ENCODE peak calls at places on chromosomes 12 and 14, in eight cellular contexts. W, N, C, S, R, Q, A and E are unnamed samples.

GRCh38 chr12:66964629-66965028 is 285.8 kb upstream of the GRIP1 start:
- DNase-seq in W (no peak), N (no peak), C (peak), S (no peak), R (peak), Q (no peak), A (no peak), E (no peak)

GRCh38 chr12:18782827-18783226 is 44.9 kb downstream of the CAPZA3 start:
- DNase-seq in W (no peak), N (no peak), C (no peak), S (no peak), R (no peak), Q (no peak), A (no peak), E (no peak)

GRCh38 chr14:46197856-46198255 is 453.7 kb downstream of the RPL10L start:
- DNase-seq in W (no peak), N (peak), C (no peak), S (no peak), R (no peak), Q (no peak), A (no peak), E (no peak)

GRCh38 chr12:66132408-66132807 is 1.9 kb upstream of the LLPH start:
- DNase-seq in W (peak), N (no peak), C (no peak), S (no peak), R (no peak), Q (no peak), A (no peak), E (no peak)

GRCh38 chr12:14638066-14638465 is 58.3 kb downstream of the GUCY2C start:
- DNase-seq in W (no peak), N (no peak), C (no peak), S (no peak), R (no peak), Q (no peak), A (no peak), E (no peak)

GRCh38 chr12:32201996-32202395 is 95.3 kb downstream of the BICD1 start:
- DNase-seq in W (no peak), N (no peak), C (no peak), S (no peak), R (no peak), Q (no peak), A (no peak), E (no peak)

GRCh38 chr12:48263617-48264016 is 60.5 kb upstream of the OR10AD1 start:
- DNase-seq in W (no peak), N (no peak), C (no peak), S (no peak), R (no peak), Q (no peak), A (no peak), E (no peak)

GRCh38 chr12:56999456-56999855 is 6.9 kb downstream of the ZBTB39 start:
- DNase-seq in W (no peak), N (no peak), C (no peak), S (no peak), R (no peak), Q (no peak), A (no peak), E (no peak)

GRCh38 chr12:13211191-13211858 is 14.8 kb downstream of the EMP1 start:
- DNase-seq in W (no peak), N (no peak), C (no peak), S (no peak), R (no peak), Q (no peak), A (no peak), E (no peak)

GRCh38 chr12:75721231-75721641 is 209.8 kb upstream of the KRR1 start:
- DNase-seq in W (no peak), N (no peak), C (no peak), S (no peak), R (no peak), Q (no peak), A (no peak), E (no peak)

GRCh38 chr12:30533518-30533917 is 162.2 kb downstream of the IPO8 start:
- DNase-seq in W (no peak), N (no peak), C (no peak), S (no peak), R (no peak), Q (no peak), A (no peak), E (no peak)

GRCh38 chr14:71235865-71236264 is 328.6 kb downstream of the PCNX1 start:
- DNase-seq in W (peak), N (no peak), C (no peak), S (peak), R (no peak), Q (peak), A (no peak), E (no peak)

GRCh38 chr12:8698830-8699330 is 1.1 kb downstream of the RIMKLB start:
- DNase-seq in W (no peak), N (no peak), C (no peak), S (no peak), R (no peak), Q (no peak), A (no peak), E (no peak)

GRCh38 chr12:109567296-109567695 is 6.0 kb downstream of the MMAB start:
- DNase-seq in W (no peak), N (no peak), C (no peak), S (no peak), R (no peak), Q (no peak), A (no peak), E (no peak)

GRCh38 chr12:124510301-124510970 is 57.0 kb downstream of the NCOR2 start:
- DNase-seq in W (no peak), N (no peak), C (no peak), S (no peak), R (no peak), Q (no peak), A (no peak), E (no peak)

GRCh38 chr12:58415716-58416115 is 474.3 kb downstream of the ATP23 start:
- DNase-seq in W (no peak), N (no peak), C (no peak), S (no peak), R (no peak), Q (no peak), A (no peak), E (no peak)

GRCh38 chr12:98847242-98847641 is 202.2 kb downstream of the APAF1 start:
- DNase-seq in W (no peak), N (no peak), C (no peak), S (no peak), R (no peak), Q (no peak), A (no peak), E (no peak)

GRCh38 chr12:132723764-132724140 is 13.1 kb downstream of the PGAM5 start:
- DNase-seq in W (no peak), N (no peak), C (no peak), S (no peak), R (no peak), Q (no peak), A (no peak), E (no peak)